ENCODE peak calls at places on chromosomes 7 and 10, in eight cellular contexts. F is stimulated activated CD4-positive, alpha-beta T cell treated with anti-CD3 and anti-CD28 coated beads, Interleukin-15, amount 100 ng/mL, for 1 hour; I is kidney tubule cell; M is non-pigmented ciliary epithelial cell; N is NCI-H2029; U is T-helper 22 cell; R is H9; G is activated CD8-positive, alpha-beta memory T cell treated with anti-CD3 and anti-CD28 coated beads for 1 hour. P is an unnamed sample.

GRCh38 chr7:97495487-97495886 is 236.4 kb upstream of the TAC1 start:
- DNase-seq in F (no peak), I (no peak), M (no peak), N (no peak), U (no peak), R (no peak), G (no peak), P (no peak)

GRCh38 chr7:158742065-158742821 is 37.6 kb upstream of the NCAPG2 start:
- DNase-seq in F (no peak), I (no peak), M (no peak), N (no peak), U (no peak), R (no peak), G (no peak), P (no peak)

GRCh38 chr7:132932321-132933075 is 149.4 kb downstream of the CHCHD3 start:
- DNase-seq in F (no peak), I (no peak), M (no peak), N (no peak), U (no peak), R (peak; percentile 46), G (no peak), P (no peak)

GRCh38 chr10:12181065-12181775 is 14.5 kb downstream of the NUDT5 start:
- DNase-seq in F (peak; percentile 33), I (no peak), M (no peak), N (no peak), U (peak; percentile 70), R (no peak), G (peak; percentile 37), P (no peak)

GRCh38 chr10:689433-690226 is at the start of gene DIP2C:
- DNase-seq in F (no peak), I (peak; percentile 81), M (no peak), N (no peak), U (no peak), R (peak; percentile 65), G (no peak), P (peak; percentile 65)

GRCh38 chr7:137882261-137882668 is 35.5 kb upstream of the DGKI start:
- DNase-seq in F (no peak), I (peak; percentile 99), M (peak; percentile 99), N (no peak), U (no peak), R (no peak), G (no peak), P (peak; percentile 78)

GRCh38 chr10:126063353-126063791 is 167.0 kb downstream of the FANK1 start:
- DNase-seq in F (no peak), I (peak; percentile 98), M (peak; percentile 59), N (no peak), U (no peak), R (no peak), G (no peak), P (peak; percentile 96)

GRCh38 chr10:109845308-109845707 is 78.0 kb downstream of the XPNPEP1 start:
- DNase-seq in F (no peak), I (peak; percentile 20), M (no peak), N (no peak), U (no peak), R (no peak), G (no peak), P (no peak)

GRCh38 chr7:71131256-71131752 is 640 bp upstream of the GALNT17 start:
- DNase-seq in F (no peak), I (no peak), M (no peak), N (peak; percentile 39), U (no peak), R (peak; percentile 71), G (no peak), P (no peak)

GRCh38 chr7:115269486-115269885 is 347.6 kb downstream of the MDFIC start:
- DNase-seq in F (no peak), I (no peak), M (no peak), N (no peak), U (no peak), R (no peak), G (no peak), P (no peak)

GRCh38 chr7:104231054-104232046 is 23.5 kb upstream of the ORC5 start:
- DNase-seq in F (peak; percentile 2), I (peak; percentile 62), M (no peak), N (peak; percentile 54), U (no peak), R (peak; percentile 72), G (peak; percentile 6), P (peak; percentile 40)

GRCh38 chr10:25556457-25556856 is 377.6 kb upstream of the MYO3A start:
- DNase-seq in F (no peak), I (peak; percentile 92), M (peak; percentile 89), N (no peak), U (no peak), R (no peak), G (no peak), P (no peak)

GRCh38 chr10:84191106-84191505 is 3.2 kb upstream of the CDHR1 start:
- DNase-seq in F (no peak), I (no peak), M (no peak), N (no peak), U (no peak), R (no peak), G (no peak), P (no peak)

GRCh38 chr10:14782691-14783363 is 8.1 kb upstream of the FAM107B start:
- DNase-seq in F (no peak), I (peak; percentile 94), M (no peak), N (no peak), U (no peak), R (no peak), G (no peak), P (peak; percentile 80)

P was measured in Caki2.